ENCODE peak calls at places on chromosomes 7 and 10, in nine cellular contexts. I, N, B, X, G, R, H, J and Y are unnamed samples.

GRCh38 chr7:20831451-20831850 is 44.8 kb upstream of the SP8 start:
- DNase-seq in I (no peak), N (no peak), B (no peak), X (no peak), G (no peak), R (no peak), H (no peak), J (no peak), Y (no peak)

GRCh38 chr10:29146736-29147135 is 142.1 kb upstream of the LYZL1 start:
- DNase-seq in I (no peak), N (no peak), B (no peak), X (no peak), G (no peak), R (no peak), H (no peak), J (no peak), Y (no peak)

GRCh38 chr10:24344279-24344678 is 135.3 kb downstream of the KIAA1217 start:
- DNase-seq in I (peak; percentile 91), N (no peak), B (no peak), X (no peak), G (peak; percentile 34), R (no peak), H (no peak), J (no peak), Y (no peak)

GRCh38 chr7:149823191-149823630 is 15.0 kb upstream of the ZNF862 start:
- DNase-seq in I (no peak), N (no peak), B (peak; percentile 15), X (peak; percentile 9), G (no peak), R (no peak), H (no peak), J (no peak), Y (no peak)

GRCh38 chr7:78006063-78006755 is 207.6 kb downstream of the PHTF2 start:
- DNase-seq in I (no peak), N (no peak), B (no peak), X (no peak), G (no peak), R (no peak), H (no peak), J (no peak), Y (no peak)

GRCh38 chr10:106506509-106507265 is 657.8 kb downstream of the SORCS1 start:
- DNase-seq in I (no peak), N (no peak), B (no peak), X (no peak), G (no peak), R (no peak), H (no peak), J (no peak), Y (no peak)

GRCh38 chr7:27905951-27906350 is 166.0 kb downstream of the TAX1BP1 start:
- DNase-seq in I (no peak), N (no peak), B (no peak), X (no peak), G (no peak), R (no peak), H (no peak), J (no peak), Y (no peak)

GRCh38 chr10:5094265-5095205 is at the start of gene AKR1C3:
- DNase-seq in I (peak; percentile 38), N (no peak), B (no peak), X (no peak), G (no peak), R (no peak), H (peak; percentile 51), J (no peak), Y (no peak)

GRCh38 chr7:95190515-95190914 is 133.8 kb downstream of the PON1 start:
- DNase-seq in I (no peak), N (no peak), B (no peak), X (no peak), G (no peak), R (no peak), H (no peak), J (no peak), Y (no peak)

GRCh38 chr10:19629559-19629958 is 186.7 kb upstream of the PLXDC2 start:
- DNase-seq in I (no peak), N (peak; percentile 47), B (peak; percentile 56), X (peak; percentile 68), G (no peak), R (peak; percentile 29), H (no peak), J (peak; percentile 83), Y (peak; percentile 67)

GRCh38 chr10:51397695-51398094 is 301.7 kb downstream of the CSTF2T start:
- DNase-seq in I (no peak), N (peak; percentile 82), B (no peak), X (peak; percentile 60), G (no peak), R (peak; percentile 74), H (no peak), J (peak; percentile 65), Y (no peak)

GRCh38 chr10:124430077-124430476 is 11.4 kb upstream of the OAT start:
- DNase-seq in I (no peak), N (no peak), B (no peak), X (no peak), G (no peak), R (no peak), H (no peak), J (no peak), Y (no peak)

DNA sequence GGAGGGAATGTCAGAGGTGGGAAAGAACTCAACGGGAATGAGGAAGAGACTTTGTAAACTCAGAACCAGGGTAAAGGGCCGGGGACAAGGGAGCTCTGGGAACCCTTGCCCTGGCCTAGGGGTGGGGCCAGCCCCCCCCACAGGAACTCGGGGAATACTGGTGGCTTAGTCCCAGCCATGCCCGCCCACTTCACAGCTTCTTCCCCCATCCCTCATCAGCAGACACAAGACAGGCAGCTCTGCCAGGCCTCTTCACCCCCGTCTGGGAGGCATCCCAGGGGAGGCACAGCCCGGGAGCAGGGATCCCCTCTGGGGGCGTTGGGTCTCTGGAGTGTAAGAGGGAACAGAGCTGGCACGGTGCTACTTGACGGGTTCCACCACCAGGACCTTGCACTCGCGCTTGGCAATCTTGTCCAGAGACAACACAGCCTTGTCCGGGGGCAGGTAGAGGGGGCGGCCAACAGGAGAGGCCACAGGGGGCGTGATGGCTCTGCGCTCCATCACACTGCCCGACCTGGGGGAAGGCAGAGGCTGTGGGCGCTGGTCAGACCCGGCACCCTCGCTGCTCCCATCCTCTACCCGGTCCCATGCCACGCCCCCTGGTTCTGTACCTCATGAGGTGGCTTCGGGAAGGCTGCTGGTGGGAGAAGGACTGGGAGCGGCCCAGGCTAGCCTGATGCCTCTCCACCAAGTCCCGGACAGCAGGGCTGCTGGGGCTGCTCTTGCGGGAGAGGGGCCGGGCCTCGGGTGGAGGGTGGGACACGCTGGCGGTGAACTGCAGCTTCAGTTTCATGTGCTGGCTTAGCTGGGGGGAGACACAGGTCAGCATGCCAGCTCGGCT is 3.7 kb downstream of the TRAPPC14 start:
- DNase-seq in I (no peak), N (no peak), B (no peak), X (no peak), G (no peak), R (no peak), H (no peak), J (no peak), Y (no peak)
- H3K27ac ChIP-seq in I (no peak overlapping the region), N (no peak overlapping the region), B (no peak overlapping the region), X (no peak overlapping the region), G (no peak overlapping the region), R (peak overlapping the region; percentile 25), H (no peak overlapping the region), J (no peak overlapping the region), Y (no peak overlapping the region)

DNA sequence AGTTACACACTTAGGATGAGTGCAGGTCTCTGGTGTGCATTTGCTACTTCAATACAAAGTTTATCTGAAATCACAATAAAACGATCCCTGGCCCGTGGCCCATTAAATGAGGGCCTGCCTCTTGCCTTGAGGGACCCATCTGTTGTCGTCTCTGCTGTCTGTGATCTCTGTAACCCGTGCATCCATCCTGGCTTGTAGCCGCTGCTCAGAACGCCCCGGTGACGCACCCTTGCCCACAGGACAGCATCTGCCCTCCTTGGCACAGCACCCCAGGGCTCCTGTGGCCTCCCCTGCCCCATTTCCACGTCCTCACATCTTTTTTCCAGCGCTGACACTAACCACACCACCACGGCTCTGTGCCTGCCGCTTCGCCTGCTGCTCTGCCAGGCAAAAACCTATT is 16.7 kb downstream of the CARD11 start:
- DNase-seq in I (no peak), N (peak; percentile 23), B (no peak), X (no peak), G (no peak), R (no peak), H (no peak), J (no peak), Y (no peak)
- TF ChIP-seq CTCF in I (no peak), N (no peak), B (no peak), X (no peak), G (no peak), R (no peak), H (no peak), J (no peak), Y (no peak)

DNA sequence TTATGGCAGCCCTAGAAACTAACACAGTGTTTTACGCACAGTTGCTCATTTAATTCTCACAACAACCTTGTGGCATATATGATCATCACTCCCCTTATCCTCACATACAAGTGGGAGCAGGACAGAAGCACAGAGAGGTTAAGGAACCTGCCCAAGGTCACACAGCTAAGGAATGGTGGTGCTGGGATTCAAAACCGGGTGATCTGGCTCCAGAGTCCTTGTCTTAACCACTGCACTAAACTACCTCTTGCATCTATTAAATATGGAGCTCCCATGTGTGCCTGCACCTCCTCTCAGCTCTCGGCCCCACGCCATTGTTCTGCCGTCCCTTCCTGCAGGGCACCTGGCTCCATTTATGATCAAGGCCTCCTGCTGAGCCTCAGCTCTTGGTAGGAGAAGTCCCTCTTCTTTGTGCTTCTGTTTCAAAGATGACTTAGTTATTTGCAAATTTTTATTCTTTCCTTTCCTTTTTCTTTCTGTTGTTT is 99.8 kb upstream of the PDGFA start:
- DNase-seq in I (no peak), N (no peak), B (no peak), X (no peak), G (no peak), R (no peak), H (no peak), J (no peak), Y (no peak)
- H3K4me3 ChIP-seq in I (no peak overlapping the region), N (no peak overlapping the region), B (no peak overlapping the region), X (no peak overlapping the region), G (no peak overlapping the region), R (no peak overlapping the region), H (no peak overlapping the region), J (no peak overlapping the region), Y (no peak overlapping the region)

GRCh38 chr7:93231264-93231663 is 902 bp upstream of the VPS50 start:
- DNase-seq in I (no peak), N (no peak), B (no peak), X (no peak), G (no peak), R (no peak), H (no peak), J (no peak), Y (no peak)

GRCh38 chr7:93231799-93232672 is at the start of gene VPS50:
- DNase-seq in I (peak; percentile 89), N (peak; percentile 96), B (peak; percentile 96), X (peak; percentile 92), G (peak; percentile 96), R (peak; percentile 93), H (peak; percentile 95), J (peak; percentile 97), Y (peak; percentile 91)

GRCh38 chr7:93228302-93228701 is 2.0 kb upstream of the HEPACAM2 start:
- DNase-seq in I (peak; percentile 23), N (no peak), B (no peak), X (no peak), G (peak; percentile 16), R (no peak), H (peak; percentile 50), J (no peak), Y (no peak)

DNA sequence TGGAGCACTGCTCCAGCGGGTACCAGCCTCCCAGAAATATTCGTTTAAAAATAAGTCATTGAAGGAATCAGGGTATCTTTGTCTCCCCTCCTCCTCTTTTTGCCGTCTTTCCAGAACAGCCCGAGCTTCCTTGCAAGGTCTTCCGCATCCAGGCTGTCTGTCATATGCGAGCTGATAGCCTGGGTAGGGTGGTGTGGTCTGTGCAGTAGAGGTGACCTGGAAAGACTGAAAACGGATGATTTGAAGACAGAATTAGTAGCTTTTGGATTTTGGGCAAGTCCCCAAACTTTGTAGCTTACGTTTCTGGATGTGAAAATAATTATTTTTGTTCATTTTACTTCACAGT is 480 bp downstream of the VPS50 start:
- DNase-seq in I (no peak), N (no peak), B (no peak), X (no peak), G (no peak), R (no peak), H (no peak), J (no peak), Y (no peak)
- H3K27ac ChIP-seq in I (no peak overlapping the region), N (no peak overlapping the region), B (no peak overlapping the region), X (peak overlapping the region; percentile 80), G (peak overlapping the region; percentile 11), R (peak overlapping the region; percentile 92), H (no peak overlapping the region), J (peak overlapping the region; percentile 30), Y (no peak overlapping the region)